ENCODE peak calls at places on chromosomes 2 and 18, in eight cellular contexts. X, I, M, A, O, P, L and C are unnamed samples.

GRCh38 chr18:22457552-22457951 is 39.8 kb upstream of the CTAGE1 start:
- DNase-seq in X (no peak), I (no peak), M (no peak), A (no peak), O (no peak), P (no peak), L (no peak), C (no peak)

GRCh38 chr2:224086226-224086911 is 47.3 kb upstream of the SERPINE2 start:
- DNase-seq in X (peak; percentile 93), I (no peak), M (no peak), A (no peak), O (no peak), P (no peak), L (no peak), C (peak; percentile 86)

GRCh38 chr2:185374878-185375277 is 363.7 kb upstream of the FSIP2 start:
- DNase-seq in X (no peak), I (no peak), M (no peak), A (no peak), O (no peak), P (no peak), L (no peak), C (no peak)

GRCh38 chr2:120432293-120432975 is 86.5 kb downstream of the INHBB start:
- DNase-seq in X (no peak), I (no peak), M (peak; percentile 34), A (no peak), O (no peak), P (no peak), L (no peak), C (no peak)

GRCh38 chr2:159409116-159409800 is 122.8 kb upstream of the WDSUB1 start:
- DNase-seq in X (no peak), I (no peak), M (no peak), A (no peak), O (no peak), P (no peak), L (no peak), C (no peak)

GRCh38 chr2:156800065-156800556 is 363.9 kb downstream of the GPD2 start:
- DNase-seq in X (no peak), I (no peak), M (no peak), A (no peak), O (no peak), P (no peak), L (no peak), C (no peak)

GRCh38 chr2:110725370-110725769 is 7.0 kb upstream of the ACOXL start:
- DNase-seq in X (no peak), I (no peak), M (no peak), A (no peak), O (no peak), P (no peak), L (no peak), C (no peak)

GRCh38 chr2:100391735-100392515 is 25.5 kb downstream of the CHST10 start:
- DNase-seq in X (no peak), I (no peak), M (no peak), A (peak; percentile 38), O (no peak), P (no peak), L (peak; percentile 54), C (no peak)

GRCh38 chr2:240597054-240597418 is 10.5 kb downstream of the CAPN10 start:
- DNase-seq in X (no peak), I (no peak), M (no peak), A (no peak), O (no peak), P (no peak), L (peak; percentile 15), C (no peak)

GRCh38 chr2:10225291-10226031 is 77.2 kb upstream of the HPCAL1 start:
- DNase-seq in X (no peak), I (peak; percentile 66), M (peak; percentile 56), A (no peak), O (no peak), P (no peak), L (no peak), C (no peak)

GRCh38 chr2:68689553-68690537 is 44.8 kb upstream of the ARHGAP25 start:
- DNase-seq in X (no peak), I (no peak), M (no peak), A (no peak), O (peak; percentile 78), P (no peak), L (no peak), C (no peak)

GRCh38 chr18:64370036-64370435 is 221.1 kb upstream of the LINC00305 start:
- DNase-seq in X (no peak), I (no peak), M (no peak), A (no peak), O (no peak), P (no peak), L (no peak), C (no peak)

GRCh38 chr2:41728757-41729338 is 319.0 kb upstream of the PKDCC start:
- DNase-seq in X (no peak), I (no peak), M (no peak), A (no peak), O (no peak), P (no peak), L (no peak), C (no peak)